ENCODE peak calls at places on chromosomes 2 and 18, in nine cellular contexts. Q is GM23338; X is mesothelial cell of epicardium; J is CD4-positive, alpha-beta T cell; D is GM13976; I is tibial artery; B is sigmoid colon; L is WTC11; P is CD8-positive, alpha-beta T cell. W is an unnamed sample.

GRCh38 chr18:48896875-48897511 is 53.8 kb downstream of the SMAD7 start:
- DNase-seq in I (peak), B (peak), Q (peak), P (no peak), X (no peak), D (peak), L (peak), J (no peak), W (peak)

GRCh38 chr2:138321458-138321857 is 180.1 kb upstream of the SPOPL start:
- DNase-seq in Q (no peak), X (no peak), B (no peak), P (no peak), I (no peak), J (no peak), L (no peak), D (no peak), W (no peak)

GRCh38 chr2:100900156-100900795 is 80.3 kb downstream of the NPAS2 start:
- DNase-seq in D (no peak), P (no peak), I (no peak), Q (no peak), B (no peak), J (no peak), X (no peak), L (no peak), W (no peak)

GRCh38 chr2:39735648-39736047 is 43.4 kb downstream of the THUMPD2 start:
- DNase-seq in B (no peak), P (no peak), X (no peak), Q (no peak), I (no peak), J (no peak), D (no peak), L (no peak), W (no peak)

GRCh38 chr2:170733821-170734600 is 18.9 kb downstream of the SP5 start:
- DNase-seq in J (no peak), X (no peak), D (no peak), Q (no peak), B (no peak), L (no peak), P (no peak), I (no peak), W (no peak)

GRCh38 chr2:180124273-180124881 is 117.3 kb upstream of the CWC22 start:
- DNase-seq in L (no peak), P (no peak), D (peak), X (no peak), Q (peak), B (no peak), J (no peak), I (no peak), W (no peak)

GRCh38 chr18:7908686-7909299 is 341.7 kb downstream of the PTPRM start:
- DNase-seq in P (no peak), B (no peak), Q (no peak), I (no peak), D (no peak), J (no peak), L (no peak), X (no peak), W (no peak)

GRCh38 chr2:40592223-40592622 is 140.3 kb upstream of the SLC8A1 start:
- DNase-seq in J (no peak), X (no peak), B (no peak), D (no peak), Q (peak), I (no peak), L (no peak), P (no peak), W (no peak)

GRCh38 chr18:55413474-55413873 is 174.5 kb downstream of the TCF4 start:
- DNase-seq in D (no peak), Q (no peak), P (no peak), J (no peak), X (no peak), I (no peak), B (no peak), L (no peak), W (no peak)

GRCh38 chr2:45852450-45853150 is 201.1 kb downstream of the PRKCE start:
- DNase-seq in X (no peak), J (no peak), I (no peak), D (peak), B (no peak), P (no peak), L (no peak), Q (no peak), W (no peak)

GRCh38 chr2:176269319-176270099 is at the start of gene MTX2:
- DNase-seq in J (peak), B (peak), L (peak), X (peak), D (peak), P (peak), Q (peak), I (peak), W (no peak)

GRCh38 chr2:215969131-215969841 is 44.1 kb downstream of the MREG start:
- DNase-seq in L (no peak), J (no peak), X (no peak), B (no peak), Q (no peak), P (no peak), I (no peak), D (no peak), W (no peak)

GRCh38 chr2:130826821-130827501 is 9.8 kb upstream of the ARHGEF4 start:
- DNase-seq in Q (no peak), B (no peak), I (no peak), X (no peak), J (no peak), P (no peak), L (no peak), D (no peak), W (peak)

GRCh38 chr18:73462092-73462491 is 594.3 kb upstream of the NETO1 start:
- DNase-seq in J (no peak), L (no peak), Q (no peak), X (no peak), D (no peak), B (no peak), I (no peak), P (no peak), W (no peak)

GRCh38 chr18:40437517-40437916 is 1517.5 kb upstream of the PIK3C3 start:
- DNase-seq in D (no peak), J (no peak), L (no peak), P (no peak), I (no peak), Q (no peak), B (no peak), X (no peak), W (no peak)

GRCh38 chr2:134308474-134309385 is 54.9 kb downstream of the MGAT5 start:
- DNase-seq in L (no peak), P (no peak), B (no peak), Q (no peak), J (no peak), I (no peak), D (no peak), X (no peak), W (no peak)

GRCh38 chr2:239287461-239287860 is 113.4 kb downstream of the HDAC4 start:
- DNase-seq in J (no peak), D (no peak), B (peak), X (no peak), P (no peak), I (no peak), Q (no peak), L (no peak), W (no peak)

GRCh38 chr2:197878792-197879191 is 74.4 kb downstream of the PLCL1 start:
- DNase-seq in B (no peak), L (no peak), Q (peak), D (no peak), J (no peak), P (no peak), X (no peak), I (no peak), W (no peak)

GRCh38 chr18:13464432-13465125 is 246.0 kb downstream of the LDLRAD4 start:
- DNase-seq in Q (no peak), L (no peak), X (no peak), P (peak), B (peak), D (peak), J (peak), I (peak), W (no peak)

GRCh38 chr18:48957136-48957535 is 6.4 kb upstream of the SMAD7 start:
- DNase-seq in P (no peak), J (no peak), D (no peak), Q (no peak), X (no peak), I (no peak), L (no peak), B (no peak), W (no peak)

GRCh38 chr2:216216951-216217903 is 108.1 kb downstream of the XRCC5 start:
- DNase-seq in B (no peak), D (no peak), L (no peak), Q (no peak), P (no peak), X (no peak), J (no peak), I (no peak), W (no peak)

GRCh38 chr2:30666307-30666874 is 140.9 kb downstream of the CAPN13 start:
- DNase-seq in D (no peak), L (no peak), I (peak), P (no peak), J (no peak), B (peak), X (no peak), Q (peak), W (no peak)

GRCh38 chr18:23134780-23135678 is at the start of gene CABLES1:
- DNase-seq in J (peak), B (peak), I (peak), D (peak), X (peak), L (peak), P (peak), Q (peak), W (no peak)

GRCh38 chr2:187431911-187432310 is 16.1 kb downstream of the CALCRL start:
- DNase-seq in I (no peak), Q (no peak), D (no peak), L (no peak), B (no peak), P (no peak), X (no peak), J (no peak), W (no peak)

GRCh38 chr2:39837856-39838453 is 58.9 kb upstream of the THUMPD2 start:
- DNase-seq in B (no peak), Q (peak), P (no peak), X (no peak), D (peak), L (peak), J (no peak), I (no peak), W (no peak)

GRCh38 chr18:50869150-50869549 is 9.8 kb upstream of the ME2 start:
- DNase-seq in L (no peak), D (no peak), P (no peak), B (no peak), Q (peak), X (no peak), I (no peak), J (no peak), W (no peak)

DNA sequence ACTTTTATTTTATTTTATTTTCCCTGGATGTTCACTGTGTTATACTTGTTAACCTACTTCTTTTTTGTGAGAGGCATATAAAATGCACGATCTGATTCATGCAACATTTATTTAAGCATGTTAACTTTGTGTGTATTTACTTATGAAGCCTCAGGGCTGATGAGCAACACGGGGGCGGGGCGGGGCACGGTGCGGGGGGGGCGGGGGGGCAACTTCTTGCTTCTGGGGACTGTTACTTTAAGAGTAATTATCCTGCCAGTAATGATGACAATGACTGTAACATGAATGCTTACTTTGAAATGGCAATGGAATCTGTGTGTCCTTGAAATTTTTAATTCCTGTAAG is 118.4 kb downstream of the AQP4 start:
- DNase-seq in P (no peak), X (no peak), B (no peak), L (no peak), J (no peak), Q (no peak), D (no peak), I (no peak), W (no peak)
- TF ChIP-seq CTCF in P (no peak), X (no peak), B (no peak), L (no peak), J (no peak), Q (no peak), D (no peak), I (no peak), W (no peak)

GRCh38 chr2:68828887-68829708 is 42.1 kb downstream of the BMP10 start:
- DNase-seq in X (peak), P (peak), Q (peak), J (peak), B (peak), L (no peak), I (peak), D (no peak), W (no peak)
- TF ChIP-seq CTCF in X (no peak), P (no peak), Q (no peak), J (no peak), B (no peak), L (no peak), I (no peak), D (no peak), W (peak)

GRCh38 chr2:207012461-207012860 is 73.1 kb downstream of the CPO start:
- DNase-seq in Q (no peak), D (no peak), J (no peak), I (no peak), X (no peak), P (no peak), B (no peak), L (no peak), W (no peak)

DNA sequence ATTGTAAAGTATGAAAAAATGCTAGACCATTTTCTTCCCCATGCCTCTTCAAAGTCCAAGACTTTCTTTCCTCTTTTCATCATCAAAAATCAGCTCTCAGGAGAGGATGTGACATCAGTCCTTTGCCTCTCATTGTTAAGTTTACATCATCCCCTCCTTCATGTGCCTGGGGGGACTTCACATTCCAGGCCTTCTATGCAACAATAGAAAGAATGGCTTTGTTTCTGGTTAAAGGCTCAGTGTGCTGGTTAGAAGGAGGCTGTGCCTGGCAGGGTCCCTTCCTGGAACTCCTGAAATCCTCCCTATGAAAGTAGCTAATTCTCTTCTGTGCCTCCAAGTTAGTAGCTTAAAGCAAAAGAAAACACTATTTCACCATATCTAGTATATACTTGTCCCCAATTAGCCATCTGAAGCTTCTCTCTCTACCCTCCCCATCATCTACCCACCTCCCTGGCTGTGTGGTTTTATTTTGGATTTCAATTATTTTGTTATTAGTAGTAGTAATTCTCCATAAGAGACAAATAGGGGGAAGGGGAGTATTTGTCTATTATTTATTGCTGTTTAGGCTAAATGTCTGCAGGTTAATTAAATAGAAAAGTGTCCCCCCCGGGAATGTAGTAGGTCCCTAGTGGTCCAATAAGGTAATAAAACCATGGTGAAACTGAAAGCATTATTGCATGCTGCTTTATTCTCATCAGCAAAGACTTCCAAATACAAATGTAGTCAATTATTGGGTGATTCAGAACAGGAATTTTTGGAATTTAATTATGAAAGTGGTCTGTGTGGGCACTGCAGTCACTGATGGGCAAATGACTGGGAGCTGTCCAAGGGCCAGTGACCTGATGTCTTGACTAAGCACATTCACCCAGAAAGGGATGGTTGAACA is 69.0 kb downstream of the CPO start:
- DNase-seq in L (peak), X (no peak), P (no peak), J (no peak), B (no peak), D (no peak), I (no peak), Q (peak), W (no peak)
- TF ChIP-seq CTCF in L (no peak), X (no peak), P (no peak), J (no peak), B (no peak), D (no peak), I (no peak), Q (no peak), W (peak)

GRCh38 chr18:11761553-11761952 is 72.5 kb downstream of the GNAL start:
- DNase-seq in P (no peak), J (no peak), Q (peak), X (no peak), B (no peak), D (no peak), I (no peak), L (no peak), W (no peak)
- TF ChIP-seq CTCF in P (no peak), J (no peak), Q (peak), X (peak), B (no peak), D (no peak), I (no peak), L (peak), W (peak)

GRCh38 chr2:135603543-135603942 is 72.3 kb downstream of the R3HDM1 start:
- DNase-seq in Q (no peak), D (no peak), B (no peak), X (no peak), J (no peak), I (no peak), P (no peak), L (no peak), W (no peak)

DNA sequence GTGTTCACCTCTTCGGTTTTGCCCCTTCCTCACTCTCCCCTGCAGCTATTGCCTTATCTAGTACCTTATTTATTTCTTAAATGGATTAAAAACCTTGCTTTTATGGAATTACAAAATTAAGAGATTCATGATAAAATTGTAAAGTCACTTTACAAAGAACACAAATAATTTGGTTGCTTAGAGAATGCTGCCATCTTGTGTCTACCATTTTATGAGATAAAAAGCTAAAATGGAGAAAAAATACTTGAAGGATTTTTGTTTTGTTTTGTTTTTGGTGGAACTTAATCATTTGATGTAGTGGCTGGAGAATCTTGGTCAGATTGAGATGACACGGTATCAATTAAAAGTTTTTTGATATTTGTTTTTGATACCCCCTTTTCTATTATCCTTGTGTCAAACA is 69.6 kb downstream of the R3HDM1 start:
- DNase-seq in P (no peak), X (no peak), Q (no peak), J (no peak), L (no peak), I (no peak), D (no peak), B (no peak), W (no peak)
- TF ChIP-seq CTCF in P (peak), X (no peak), Q (no peak), J (peak), L (no peak), I (peak), D (no peak), B (no peak), W (peak)

GRCh38 chr2:240915526-240916335 is 9.6 kb downstream of the CROCC2 start:
- DNase-seq in J (no peak), P (no peak), I (peak), L (peak), Q (peak), X (no peak), B (peak), D (no peak), W (peak)

GRCh38 chr2:240916571-240917008 is 10.5 kb downstream of the CROCC2 start:
- DNase-seq in J (no peak), D (no peak), Q (peak), B (peak), I (peak), P (no peak), X (peak), L (peak), W (no peak)

GRCh38 chr2:240912878-240913809 is 7.0 kb downstream of the CROCC2 start:
- DNase-seq in P (no peak), X (no peak), I (no peak), Q (no peak), D (no peak), L (no peak), J (no peak), B (no peak), W (no peak)

GRCh38 chr2:240913810-240914644 is 7.9 kb downstream of the CROCC2 start:
- DNase-seq in X (peak), Q (peak), J (peak), D (peak), I (peak), L (peak), B (peak), P (peak), W (no peak)

GRCh38 chr2:240914645-240915525 is 8.7 kb downstream of the CROCC2 start:
- DNase-seq in Q (no peak), J (no peak), X (no peak), P (no peak), B (no peak), I (no peak), L (no peak), D (no peak), W (no peak)
- TF ChIP-seq CTCF in Q (no peak), J (no peak), X (peak), P (peak), B (no peak), I (no peak), L (peak), D (no peak), W (peak)

GRCh38 chr2:142684667-142685066 is 192.8 kb upstream of the KYNU start:
- DNase-seq in X (no peak), B (no peak), D (no peak), I (no peak), P (no peak), L (no peak), Q (no peak), J (no peak), W (no peak)

GRCh38 chr2:142681952-142682351 is 195.5 kb upstream of the KYNU start:
- DNase-seq in L (no peak), I (no peak), P (no peak), Q (no peak), B (no peak), D (no peak), X (no peak), J (no peak), W (no peak)

GRCh38 chr2:142687075-142687474 is 190.4 kb upstream of the KYNU start:
- DNase-seq in B (no peak), J (no peak), L (no peak), P (no peak), I (no peak), Q (peak), X (no peak), D (no peak), W (no peak)

GRCh38 chr2:142678164-142678563 is 199.3 kb upstream of the KYNU start:
- DNase-seq in X (no peak), Q (no peak), B (no peak), J (no peak), P (no peak), I (no peak), D (no peak), L (no peak), W (no peak)

DNA sequence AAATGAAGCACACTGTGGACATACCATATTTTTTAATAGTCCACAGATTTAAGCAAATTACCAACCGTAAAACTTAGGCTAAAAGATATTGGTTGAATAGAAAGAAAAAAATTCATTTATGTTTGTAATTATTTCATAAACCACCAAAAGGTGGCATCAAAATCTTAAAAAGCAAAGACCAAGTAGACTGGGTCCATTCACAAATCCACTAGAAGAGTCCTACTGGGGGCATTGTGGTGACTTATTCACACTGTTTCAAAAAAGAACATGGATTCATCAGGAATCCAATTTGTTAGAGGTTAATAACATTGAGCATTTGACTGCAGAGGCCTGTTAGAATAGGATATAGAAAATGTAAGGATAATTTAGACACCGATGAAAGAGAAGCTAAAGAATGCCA is 194.9 kb upstream of the KYNU start:
- DNase-seq in D (peak), J (no peak), B (no peak), Q (no peak), L (no peak), P (no peak), I (no peak), X (no peak), W (no peak)
- TF ChIP-seq CTCF in D (no peak), J (no peak), B (no peak), Q (no peak), L (no peak), P (no peak), I (no peak), X (no peak), W (peak)